ENCODE peak calls at places on chromosome 10, in nine cellular contexts. One of them, this sample, is unnamed.

GRCh38 chr10:17233534-17233933 is 5.5 kb downstream of the VIM start:
- DNase-seq in EH: peak
- DNase-seq in activated CD4-positive, CD25-positive, alpha-beta regulatory T cell treated with anti-CD3 and anti-CD28 coated beads, Interleukin-2, amount 50 U/mL, for 16 hours: no peak
- DNase-seq in NCI-H1092: no peak
- DNase-seq in HFFc6: peak
- DNase-seq in posterior cingulate gyrus: no peak
- DNase-seq in GM10248: no peak
- DNase-seq in PC-3: no peak
- DNase-seq in AG20443: no peak
- DNase-seq in this sample: no peak

GRCh38 chr10:44986670-44987069 is 8.1 kb upstream of the DEPP1 start:
- DNase-seq in activated CD4-positive, CD25-positive, alpha-beta regulatory T cell treated with anti-CD3 and anti-CD28 coated beads, Interleukin-2, amount 50 U/mL, for 16 hours: no peak
- DNase-seq in PC-3: no peak
- DNase-seq in EH: peak
- DNase-seq in posterior cingulate gyrus: no peak
- DNase-seq in HFFc6: no peak
- DNase-seq in NCI-H1092: no peak
- DNase-seq in GM10248: no peak
- DNase-seq in AG20443: no peak
- DNase-seq in this sample: no peak

GRCh38 chr10:15725603-15726002 is 5.9 kb upstream of the ITGA8 start:
- DNase-seq in EH: peak
- DNase-seq in HFFc6: peak
- DNase-seq in GM10248: peak
- DNase-seq in AG20443: peak
- DNase-seq in PC-3: peak
- DNase-seq in NCI-H1092: no peak
- DNase-seq in activated CD4-positive, CD25-positive, alpha-beta regulatory T cell treated with anti-CD3 and anti-CD28 coated beads, Interleukin-2, amount 50 U/mL, for 16 hours: no peak
- DNase-seq in posterior cingulate gyrus: no peak
- DNase-seq in this sample: no peak

GRCh38 chr10:92969151-92969550 is 91.4 kb upstream of the CYP26C1 start:
- DNase-seq in activated CD4-positive, CD25-positive, alpha-beta regulatory T cell treated with anti-CD3 and anti-CD28 coated beads, Interleukin-2, amount 50 U/mL, for 16 hours: no peak
- DNase-seq in PC-3: no peak
- DNase-seq in posterior cingulate gyrus: no peak
- DNase-seq in AG20443: peak
- DNase-seq in GM10248: no peak
- DNase-seq in HFFc6: peak
- DNase-seq in EH: peak
- DNase-seq in NCI-H1092: no peak
- DNase-seq in this sample: no peak

GRCh38 chr10:22460101-22460500 is 114.8 kb downstream of the SPAG6 start:
- DNase-seq in HFFc6: no peak
- DNase-seq in GM10248: no peak
- DNase-seq in activated CD4-positive, CD25-positive, alpha-beta regulatory T cell treated with anti-CD3 and anti-CD28 coated beads, Interleukin-2, amount 50 U/mL, for 16 hours: no peak
- DNase-seq in NCI-H1092: no peak
- DNase-seq in AG20443: no peak
- DNase-seq in EH: no peak
- DNase-seq in PC-3: no peak
- DNase-seq in posterior cingulate gyrus: no peak
- DNase-seq in this sample: no peak

GRCh38 chr10:97687785-97688781 is 1.0 kb upstream of the AVPI1 start:
- DNase-seq in HFFc6: peak
- DNase-seq in GM10248: no peak
- DNase-seq in PC-3: peak
- DNase-seq in EH: peak
- DNase-seq in NCI-H1092: no peak
- DNase-seq in AG20443: peak
- DNase-seq in activated CD4-positive, CD25-positive, alpha-beta regulatory T cell treated with anti-CD3 and anti-CD28 coated beads, Interleukin-2, amount 50 U/mL, for 16 hours: no peak
- DNase-seq in posterior cingulate gyrus: no peak
- DNase-seq in this sample: no peak

GRCh38 chr10:15585303-15585715 is 134.4 kb downstream of the ITGA8 start:
- DNase-seq in HFFc6: peak
- DNase-seq in activated CD4-positive, CD25-positive, alpha-beta regulatory T cell treated with anti-CD3 and anti-CD28 coated beads, Interleukin-2, amount 50 U/mL, for 16 hours: no peak
- DNase-seq in GM10248: peak
- DNase-seq in NCI-H1092: no peak
- DNase-seq in AG20443: peak
- DNase-seq in posterior cingulate gyrus: peak
- DNase-seq in EH: peak
- DNase-seq in PC-3: peak
- DNase-seq in this sample: peak

GRCh38 chr10:110273474-110273873 is 31.2 kb downstream of the SMNDC1 start:
- DNase-seq in AG20443: peak
- DNase-seq in PC-3: peak
- DNase-seq in EH: peak
- DNase-seq in HFFc6: peak
- DNase-seq in activated CD4-positive, CD25-positive, alpha-beta regulatory T cell treated with anti-CD3 and anti-CD28 coated beads, Interleukin-2, amount 50 U/mL, for 16 hours: no peak
- DNase-seq in posterior cingulate gyrus: no peak
- DNase-seq in GM10248: peak
- DNase-seq in NCI-H1092: no peak
- DNase-seq in this sample: peak

GRCh38 chr10:4111593-4111992 is 326.6 kb upstream of the KLF6 start:
- DNase-seq in posterior cingulate gyrus: no peak
- DNase-seq in AG20443: no peak
- DNase-seq in EH: peak
- DNase-seq in GM10248: no peak
- DNase-seq in HFFc6: no peak
- DNase-seq in PC-3: peak
- DNase-seq in activated CD4-positive, CD25-positive, alpha-beta regulatory T cell treated with anti-CD3 and anti-CD28 coated beads, Interleukin-2, amount 50 U/mL, for 16 hours: no peak
- DNase-seq in NCI-H1092: no peak
- DNase-seq in this sample: no peak

GRCh38 chr10:117719558-117719957 is 177.0 kb downstream of the EMX2 start:
- DNase-seq in posterior cingulate gyrus: no peak
- DNase-seq in HFFc6: no peak
- DNase-seq in AG20443: no peak
- DNase-seq in NCI-H1092: no peak
- DNase-seq in EH: no peak
- DNase-seq in PC-3: no peak
- DNase-seq in activated CD4-positive, CD25-positive, alpha-beta regulatory T cell treated with anti-CD3 and anti-CD28 coated beads, Interleukin-2, amount 50 U/mL, for 16 hours: no peak
- DNase-seq in GM10248: no peak
- DNase-seq in this sample: no peak

GRCh38 chr10:103652599-103653281 is 159.2 kb downstream of the NEURL1 start:
- DNase-seq in activated CD4-positive, CD25-positive, alpha-beta regulatory T cell treated with anti-CD3 and anti-CD28 coated beads, Interleukin-2, amount 50 U/mL, for 16 hours: no peak
- DNase-seq in GM10248: no peak
- DNase-seq in HFFc6: no peak
- DNase-seq in PC-3: no peak
- DNase-seq in AG20443: peak
- DNase-seq in posterior cingulate gyrus: no peak
- DNase-seq in EH: no peak
- DNase-seq in NCI-H1092: no peak
- DNase-seq in this sample: no peak

GRCh38 chr10:88092975-88093374 is 229.6 kb downstream of the PTEN start:
- DNase-seq in AG20443: no peak
- DNase-seq in activated CD4-positive, CD25-positive, alpha-beta regulatory T cell treated with anti-CD3 and anti-CD28 coated beads, Interleukin-2, amount 50 U/mL, for 16 hours: no peak
- DNase-seq in GM10248: no peak
- DNase-seq in HFFc6: no peak
- DNase-seq in EH: no peak
- DNase-seq in NCI-H1092: peak
- DNase-seq in posterior cingulate gyrus: no peak
- DNase-seq in PC-3: no peak
- DNase-seq in this sample: no peak

GRCh38 chr10:31274310-31274709 is 44.7 kb upstream of the ZEB1 start:
- DNase-seq in activated CD4-positive, CD25-positive, alpha-beta regulatory T cell treated with anti-CD3 and anti-CD28 coated beads, Interleukin-2, amount 50 U/mL, for 16 hours: no peak
- DNase-seq in NCI-H1092: no peak
- DNase-seq in HFFc6: no peak
- DNase-seq in EH: no peak
- DNase-seq in posterior cingulate gyrus: no peak
- DNase-seq in AG20443: no peak
- DNase-seq in PC-3: no peak
- DNase-seq in GM10248: no peak
- DNase-seq in this sample: no peak

GRCh38 chr10:5089869-5090268 is 4.3 kb upstream of the AKR1C3 start:
- DNase-seq in posterior cingulate gyrus: no peak
- DNase-seq in AG20443: no peak
- DNase-seq in NCI-H1092: no peak
- DNase-seq in HFFc6: peak
- DNase-seq in activated CD4-positive, CD25-positive, alpha-beta regulatory T cell treated with anti-CD3 and anti-CD28 coated beads, Interleukin-2, amount 50 U/mL, for 16 hours: no peak
- DNase-seq in PC-3: peak
- DNase-seq in GM10248: no peak
- DNase-seq in EH: peak
- DNase-seq in this sample: no peak

GRCh38 chr10:30762620-30763019 is 133.1 kb upstream of the LYZL2 start:
- DNase-seq in HFFc6: no peak
- DNase-seq in NCI-H1092: no peak
- DNase-seq in PC-3: no peak
- DNase-seq in posterior cingulate gyrus: no peak
- DNase-seq in activated CD4-positive, CD25-positive, alpha-beta regulatory T cell treated with anti-CD3 and anti-CD28 coated beads, Interleukin-2, amount 50 U/mL, for 16 hours: no peak
- DNase-seq in AG20443: no peak
- DNase-seq in EH: no peak
- DNase-seq in GM10248: no peak
- DNase-seq in this sample: no peak

GRCh38 chr10:34886906-34887615 is 72.0 kb upstream of the PARD3 start:
- DNase-seq in activated CD4-positive, CD25-positive, alpha-beta regulatory T cell treated with anti-CD3 and anti-CD28 coated beads, Interleukin-2, amount 50 U/mL, for 16 hours: no peak
- DNase-seq in GM10248: no peak
- DNase-seq in posterior cingulate gyrus: no peak
- DNase-seq in HFFc6: no peak
- DNase-seq in AG20443: no peak
- DNase-seq in EH: no peak
- DNase-seq in NCI-H1092: no peak
- DNase-seq in PC-3: no peak
- DNase-seq in this sample: no peak

GRCh38 chr10:46534828-46535524 is 21.5 kb downstream of the GPRIN2 start:
- DNase-seq in AG20443: no peak
- DNase-seq in GM10248: no peak
- DNase-seq in HFFc6: no peak
- DNase-seq in activated CD4-positive, CD25-positive, alpha-beta regulatory T cell treated with anti-CD3 and anti-CD28 coated beads, Interleukin-2, amount 50 U/mL, for 16 hours: no peak
- DNase-seq in PC-3: no peak
- DNase-seq in NCI-H1092: no peak
- DNase-seq in posterior cingulate gyrus: no peak
- DNase-seq in EH: no peak
- DNase-seq in this sample: no peak

GRCh38 chr10:103254538-103255325 is 9.0 kb downstream of the RPEL1 start:
- DNase-seq in AG20443: no peak
- DNase-seq in NCI-H1092: no peak
- DNase-seq in PC-3: peak
- DNase-seq in activated CD4-positive, CD25-positive, alpha-beta regulatory T cell treated with anti-CD3 and anti-CD28 coated beads, Interleukin-2, amount 50 U/mL, for 16 hours: no peak
- DNase-seq in posterior cingulate gyrus: no peak
- DNase-seq in GM10248: no peak
- DNase-seq in HFFc6: peak
- DNase-seq in EH: peak
- DNase-seq in this sample: no peak

GRCh38 chr10:75208177-75208576 is 2.4 kb upstream of the VDAC2 start:
- DNase-seq in GM10248: no peak
- DNase-seq in posterior cingulate gyrus: no peak
- DNase-seq in activated CD4-positive, CD25-positive, alpha-beta regulatory T cell treated with anti-CD3 and anti-CD28 coated beads, Interleukin-2, amount 50 U/mL, for 16 hours: no peak
- DNase-seq in NCI-H1092: no peak
- DNase-seq in EH: peak
- DNase-seq in AG20443: peak
- DNase-seq in HFFc6: peak
- DNase-seq in PC-3: peak
- DNase-seq in this sample: peak

GRCh38 chr10:93028881-93029280 is 31.7 kb upstream of the CYP26C1 start:
- DNase-seq in NCI-H1092: no peak
- DNase-seq in EH: peak
- DNase-seq in activated CD4-positive, CD25-positive, alpha-beta regulatory T cell treated with anti-CD3 and anti-CD28 coated beads, Interleukin-2, amount 50 U/mL, for 16 hours: no peak
- DNase-seq in HFFc6: peak
- DNase-seq in GM10248: no peak
- DNase-seq in AG20443: peak
- DNase-seq in posterior cingulate gyrus: no peak
- DNase-seq in PC-3: peak
- DNase-seq in this sample: no peak

GRCh38 chr10:63675171-63675570 is 154.0 kb downstream of the REEP3 start:
- DNase-seq in EH: peak
- DNase-seq in HFFc6: peak
- DNase-seq in NCI-H1092: no peak
- DNase-seq in AG20443: peak
- DNase-seq in PC-3: no peak
- DNase-seq in GM10248: no peak
- DNase-seq in activated CD4-positive, CD25-positive, alpha-beta regulatory T cell treated with anti-CD3 and anti-CD28 coated beads, Interleukin-2, amount 50 U/mL, for 16 hours: no peak
- DNase-seq in posterior cingulate gyrus: peak
- DNase-seq in this sample: no peak

GRCh38 chr10:116170815-116171250 is 102.2 kb downstream of the GFRA1 start:
- DNase-seq in HFFc6: peak
- DNase-seq in posterior cingulate gyrus: no peak
- DNase-seq in GM10248: no peak
- DNase-seq in AG20443: peak
- DNase-seq in activated CD4-positive, CD25-positive, alpha-beta regulatory T cell treated with anti-CD3 and anti-CD28 coated beads, Interleukin-2, amount 50 U/mL, for 16 hours: no peak
- DNase-seq in PC-3: no peak
- DNase-seq in NCI-H1092: no peak
- DNase-seq in EH: peak
- DNase-seq in this sample: peak

GRCh38 chr10:16854623-16855022 is 37.4 kb upstream of the RSU1 start:
- DNase-seq in posterior cingulate gyrus: no peak
- DNase-seq in HFFc6: peak
- DNase-seq in EH: peak
- DNase-seq in AG20443: peak
- DNase-seq in GM10248: no peak
- DNase-seq in NCI-H1092: no peak
- DNase-seq in PC-3: peak
- DNase-seq in activated CD4-positive, CD25-positive, alpha-beta regulatory T cell treated with anti-CD3 and anti-CD28 coated beads, Interleukin-2, amount 50 U/mL, for 16 hours: no peak
- DNase-seq in this sample: no peak

GRCh38 chr10:11898033-11898371 is 74.8 kb downstream of the PROSER2 start:
- DNase-seq in EH: no peak
- DNase-seq in NCI-H1092: no peak
- DNase-seq in posterior cingulate gyrus: no peak
- DNase-seq in AG20443: no peak
- DNase-seq in activated CD4-positive, CD25-positive, alpha-beta regulatory T cell treated with anti-CD3 and anti-CD28 coated beads, Interleukin-2, amount 50 U/mL, for 16 hours: no peak
- DNase-seq in PC-3: no peak
- DNase-seq in GM10248: no peak
- DNase-seq in HFFc6: no peak
- DNase-seq in this sample: no peak

GRCh38 chr10:43075612-43076003 is 1.3 kb upstream of the RET start:
- DNase-seq in EH: no peak
- DNase-seq in HFFc6: no peak
- DNase-seq in posterior cingulate gyrus: no peak
- DNase-seq in GM10248: no peak
- DNase-seq in activated CD4-positive, CD25-positive, alpha-beta regulatory T cell treated with anti-CD3 and anti-CD28 coated beads, Interleukin-2, amount 50 U/mL, for 16 hours: no peak
- DNase-seq in NCI-H1092: no peak
- DNase-seq in PC-3: peak
- DNase-seq in AG20443: no peak
- DNase-seq in this sample: no peak

GRCh38 chr10:89549510-89549909 is 14.1 kb upstream of the SLC16A12 start:
- DNase-seq in HFFc6: no peak
- DNase-seq in NCI-H1092: no peak
- DNase-seq in AG20443: no peak
- DNase-seq in activated CD4-positive, CD25-positive, alpha-beta regulatory T cell treated with anti-CD3 and anti-CD28 coated beads, Interleukin-2, amount 50 U/mL, for 16 hours: no peak
- DNase-seq in EH: no peak
- DNase-seq in GM10248: no peak
- DNase-seq in PC-3: peak
- DNase-seq in posterior cingulate gyrus: no peak
- DNase-seq in this sample: no peak

GRCh38 chr10:22317121-22317370 is 858 bp downstream of the COMMD3 start:
- DNase-seq in NCI-H1092: no peak
- DNase-seq in HFFc6: no peak
- DNase-seq in AG20443: no peak
- DNase-seq in EH: no peak
- DNase-seq in posterior cingulate gyrus: no peak
- DNase-seq in activated CD4-positive, CD25-positive, alpha-beta regulatory T cell treated with anti-CD3 and anti-CD28 coated beads, Interleukin-2, amount 50 U/mL, for 16 hours: no peak
- DNase-seq in PC-3: no peak
- DNase-seq in GM10248: peak
- DNase-seq in this sample: no peak

GRCh38 chr10:101238732-101239105 is 9.5 kb upstream of the LBX1 start:
- DNase-seq in activated CD4-positive, CD25-positive, alpha-beta regulatory T cell treated with anti-CD3 and anti-CD28 coated beads, Interleukin-2, amount 50 U/mL, for 16 hours: no peak
- DNase-seq in GM10248: no peak
- DNase-seq in NCI-H1092: no peak
- DNase-seq in PC-3: peak
- DNase-seq in AG20443: no peak
- DNase-seq in EH: no peak
- DNase-seq in HFFc6: no peak
- DNase-seq in posterior cingulate gyrus: no peak
- DNase-seq in this sample: no peak

GRCh38 chr10:73244866-73245477 is 2.1 kb downstream of the DNAJC9 start:
- DNase-seq in activated CD4-positive, CD25-positive, alpha-beta regulatory T cell treated with anti-CD3 and anti-CD28 coated beads, Interleukin-2, amount 50 U/mL, for 16 hours: no peak
- DNase-seq in AG20443: no peak
- DNase-seq in NCI-H1092: no peak
- DNase-seq in EH: no peak
- DNase-seq in GM10248: no peak
- DNase-seq in posterior cingulate gyrus: no peak
- DNase-seq in PC-3: no peak
- DNase-seq in HFFc6: no peak
- DNase-seq in this sample: no peak

GRCh38 chr10:73950155-73950554 is 39.2 kb downstream of the PLAU start:
- DNase-seq in posterior cingulate gyrus: no peak
- DNase-seq in HFFc6: no peak
- DNase-seq in NCI-H1092: no peak
- DNase-seq in PC-3: no peak
- DNase-seq in EH: no peak
- DNase-seq in GM10248: no peak
- DNase-seq in AG20443: no peak
- DNase-seq in activated CD4-positive, CD25-positive, alpha-beta regulatory T cell treated with anti-CD3 and anti-CD28 coated beads, Interleukin-2, amount 50 U/mL, for 16 hours: no peak
- DNase-seq in this sample: no peak

GRCh38 chr10:109274681-109275080 is 648.6 kb downstream of the XPNPEP1 start:
- DNase-seq in HFFc6: no peak
- DNase-seq in GM10248: no peak
- DNase-seq in NCI-H1092: no peak
- DNase-seq in activated CD4-positive, CD25-positive, alpha-beta regulatory T cell treated with anti-CD3 and anti-CD28 coated beads, Interleukin-2, amount 50 U/mL, for 16 hours: no peak
- DNase-seq in EH: no peak
- DNase-seq in posterior cingulate gyrus: no peak
- DNase-seq in AG20443: no peak
- DNase-seq in PC-3: no peak
- DNase-seq in this sample: no peak

This sample was measured in GM04504.